ENCODE peak calls at places on chromosome 7, in eight cellular contexts. M is stimulated activated CD4-positive, alpha-beta T cell treated with anti-CD3 and anti-CD28 coated beads, Interleukin-1b, Interleukin-23, amount 100 ng/mL, for 24 hours; K is skeletal muscle cell; G is sigmoid colon; F is epithelial cell of esophagus; U is NCI-H187; B is GDM1; P is chondrocyte. D is an unnamed sample.

GRCh38 chr7:95730493-95731280 is 41.7 kb upstream of the DYNC1I1 start:
- DNase-seq in F (no peak), B (no peak), M (no peak), P (no peak), G (no peak), K (no peak), U (no peak), D (no peak)

GRCh38 chr7:2663960-2664359 is 24.0 kb upstream of the AMZ1 start:
- DNase-seq in F (no peak), K (no peak), U (no peak), M (no peak), G (no peak), P (no peak), B (no peak), D (no peak)

GRCh38 chr7:131108212-131108980 is 219.3 kb upstream of the MKLN1 start:
- DNase-seq in B (no peak), G (no peak), K (no peak), F (no peak), M (no peak), P (no peak), U (no peak), D (no peak)

GRCh38 chr7:127928852-127929251 is 102.4 kb downstream of the LRRC4 start:
- DNase-seq in K (no peak), M (no peak), P (no peak), U (no peak), G (no peak), F (no peak), B (no peak), D (no peak)

GRCh38 chr7:8637322-8637721 is 203.9 kb downstream of the NXPH1 start:
- DNase-seq in F (no peak), G (no peak), M (no peak), K (no peak), P (no peak), U (no peak), B (no peak), D (no peak)

GRCh38 chr7:142838461-142839213 is 16.2 kb upstream of the EPHB6 start:
- DNase-seq in G (no peak), F (no peak), M (no peak), P (no peak), U (no peak), K (no peak), B (no peak), D (no peak)

GRCh38 chr7:66250711-66251110 is 45.6 kb downstream of the TPST1 start:
- DNase-seq in B (no peak), G (no peak), M (no peak), K (peak), U (no peak), P (no peak), F (peak), D (no peak)

GRCh38 chr7:29810297-29810696 is 4.0 kb downstream of the WIPF3 start:
- DNase-seq in M (no peak), U (no peak), B (no peak), P (no peak), F (no peak), K (no peak), G (no peak), D (no peak)

GRCh38 chr7:112236597-112236996 is 30.1 kb downstream of the ZNF277 start:
- DNase-seq in M (no peak), U (no peak), G (no peak), F (no peak), B (no peak), K (no peak), P (no peak), D (no peak)

GRCh38 chr7:135685306-135686084 is 23.2 kb downstream of the STMP1 start:
- DNase-seq in B (no peak), G (no peak), P (no peak), M (no peak), F (peak), K (no peak), U (no peak), D (no peak)

GRCh38 chr7:85634951-85635350 is 448.1 kb upstream of the SEMA3D start:
- DNase-seq in G (no peak), K (no peak), B (no peak), U (no peak), P (no peak), M (no peak), F (peak), D (no peak)

GRCh38 chr7:99190359-99191009 is 17.4 kb downstream of the KPNA7 start:
- DNase-seq in G (no peak), P (no peak), F (no peak), M (no peak), B (no peak), U (no peak), K (no peak), D (no peak)

GRCh38 chr7:30068117-30068516 is 39.9 kb downstream of the PLEKHA8 start:
- DNase-seq in M (no peak), P (no peak), F (peak), K (peak), G (no peak), B (no peak), U (no peak), D (no peak)

GRCh38 chr7:24778543-24779282 is 21.4 kb upstream of the GSDME start:
- DNase-seq in G (peak), M (no peak), K (peak), F (peak), P (no peak), B (peak), U (no peak), D (no peak)

D was measured in NCI-H1930.